ENCODE peak calls at places on chromosomes 6 and 20, in five cellular contexts. Q, S, J, K and E are unnamed samples.

GRCh38 chr6:123201869-123202372 is 205.9 kb downstream of the CLVS2 start:
- DNase-seq in Q (no peak), S (no peak), J (no peak), K (no peak), E (no peak)

GRCh38 chr6:14031516-14031915 is 86.1 kb upstream of the CD83 start:
- DNase-seq in Q (no peak), S (peak; percentile 10), J (no peak), K (no peak), E (no peak)

GRCh38 chr6:46128476-46128875 is 1.3 kb upstream of the ENPP4 start:
- DNase-seq in Q (no peak), S (no peak), J (no peak), K (no peak), E (no peak)

GRCh38 chr6:98833101-98834059 is 994 bp upstream of the POU3F2 start:
- DNase-seq in Q (no peak), S (no peak), J (no peak), K (peak; percentile 21), E (no peak)

GRCh38 chr20:37757550-37757949 is 63.7 kb downstream of the CTNNBL1 start:
- DNase-seq in Q (no peak), S (no peak), J (no peak), K (no peak), E (no peak)

GRCh38 chr6:131807644-131808459 is at the start of gene ENPP1:
- DNase-seq in Q (peak; percentile 52), S (peak; percentile 77), J (peak; percentile 53), K (peak; percentile 71), E (peak; percentile 78)

GRCh38 chr6:56849876-56850275 is 105.0 kb upstream of the BEND6 start:
- DNase-seq in Q (no peak), S (no peak), J (no peak), K (peak; percentile 62), E (no peak)

GRCh38 chr6:89375427-89375868 is 22.9 kb upstream of the UBE2J1 start:
- DNase-seq in Q (peak; percentile 86), S (peak; percentile 35), J (no peak), K (no peak), E (no peak)

GRCh38 chr20:48682529-48683385 is 145.0 kb downstream of the PREX1 start:
- DNase-seq in Q (no peak), S (peak; percentile 90), J (peak; percentile 57), K (peak; percentile 24), E (peak; percentile 79)

GRCh38 chr20:4152696-4153235 is 137.4 kb upstream of the RNF24 start:
- DNase-seq in Q (no peak), S (no peak), J (no peak), K (no peak), E (no peak)

DNA sequence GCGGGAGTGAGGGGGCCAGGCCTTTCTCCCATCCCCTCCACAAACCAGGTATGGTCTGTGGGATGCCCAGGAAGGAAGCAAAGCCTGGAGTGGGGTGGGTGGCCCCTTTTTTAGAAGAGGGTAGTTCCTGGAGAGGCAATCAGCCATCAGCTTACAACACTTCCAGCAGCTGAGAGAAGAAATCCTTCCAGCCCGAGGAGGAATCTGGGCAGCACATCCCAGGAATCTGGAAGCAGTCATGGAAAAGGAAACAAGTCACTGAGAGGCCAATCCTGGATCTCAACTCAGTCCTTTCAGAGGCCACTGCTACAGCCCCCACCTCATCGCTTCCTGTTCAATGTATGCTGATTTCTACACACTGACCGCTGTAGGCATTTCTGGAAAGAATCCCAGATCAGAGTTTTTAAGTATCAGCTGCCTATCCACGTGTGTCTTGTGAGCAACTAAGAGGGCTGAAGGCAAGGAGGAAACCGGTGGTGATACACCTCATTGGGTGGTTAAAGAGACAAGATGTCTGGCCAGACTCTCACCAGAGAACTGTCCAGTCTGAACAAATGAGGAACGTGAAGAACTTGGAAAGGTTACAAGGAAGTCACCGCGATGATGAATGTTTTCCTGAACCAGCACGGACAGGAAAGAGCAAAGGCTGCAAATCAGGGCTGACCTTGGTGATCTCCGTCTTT is 92.9 kb upstream of the SHLD1 start:
- DNase-seq in Q (no peak), S (peak; percentile 49), J (peak; percentile 54), K (no peak), E (peak; percentile 79)
- H3K4me1 ChIP-seq in Q (peaks cover 13% of the 10 kb centered on the region), S (peaks cover 32% of the 10 kb centered on the region), J (peaks cover 28% of the 10 kb centered on the region), K (peaks cover 22% of the 10 kb centered on the region), E (peaks cover 35% of the 10 kb centered on the region)

DNA sequence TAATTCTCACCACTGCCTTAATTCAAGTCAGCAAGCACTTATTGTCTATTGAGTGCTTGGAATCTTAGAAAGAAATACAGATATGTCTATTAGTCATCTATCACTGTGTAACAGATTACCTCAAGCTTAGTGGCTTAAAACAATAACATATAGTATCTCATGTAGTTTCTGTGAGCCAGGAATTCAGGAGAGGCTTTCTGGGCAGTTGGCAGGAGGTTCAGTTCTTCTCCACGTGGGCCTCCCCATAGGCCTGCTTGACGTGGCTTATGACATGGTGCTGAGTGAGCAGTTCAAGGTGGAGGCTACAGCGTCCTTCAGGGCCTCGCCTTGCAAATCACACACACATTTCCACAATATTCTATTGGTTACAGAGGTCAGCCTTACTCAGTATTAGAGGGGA is 69.7 kb downstream of the DTD1 start:
- DNase-seq in Q (no peak), S (no peak), J (no peak), K (no peak), E (no peak)
- H3K27ac ChIP-seq in Q (no peak overlapping the region), S (no peak overlapping the region), J (no peak overlapping the region), K (no peak overlapping the region), E (no peak overlapping the region)

GRCh38 chr6:25025919-25026301 is 90.2 kb upstream of the RIPOR2 start:
- DNase-seq in Q (no peak), S (no peak), J (no peak), K (no peak), E (no peak)
- H3K4me1 ChIP-seq in Q (peaks cover 35% of the 10 kb centered on the region), S (no peaks in the 10 kb centered on the region), J (no peaks in the 10 kb centered on the region), K (no peaks in the 10 kb centered on the region), E (no peaks in the 10 kb centered on the region)

GRCh38 chr6:44462335-44462734 is 74.8 kb downstream of the CDC5L start:
- DNase-seq in Q (no peak), S (no peak), J (no peak), K (no peak), E (no peak)

GRCh38 chr6:44462797-44463770 is 75.6 kb downstream of the CDC5L start:
- DNase-seq in Q (no peak), S (no peak), J (no peak), K (no peak), E (no peak)

GRCh38 chr6:44466955-44467354 is 79.4 kb downstream of the CDC5L start:
- DNase-seq in Q (no peak), S (no peak), J (no peak), K (no peak), E (no peak)

GRCh38 chr6:44464051-44464450 is 76.5 kb downstream of the CDC5L start:
- DNase-seq in Q (no peak), S (no peak), J (no peak), K (no peak), E (no peak)

GRCh38 chr6:44464527-44465310 is 77.2 kb downstream of the CDC5L start:
- DNase-seq in Q (no peak), S (no peak), J (peak; percentile 67), K (peak; percentile 46), E (no peak)
- H3K27ac ChIP-seq in Q (no peak overlapping the region), S (no peak overlapping the region), J (no peak overlapping the region), K (no peak overlapping the region), E (no peak overlapping the region)

DNA sequence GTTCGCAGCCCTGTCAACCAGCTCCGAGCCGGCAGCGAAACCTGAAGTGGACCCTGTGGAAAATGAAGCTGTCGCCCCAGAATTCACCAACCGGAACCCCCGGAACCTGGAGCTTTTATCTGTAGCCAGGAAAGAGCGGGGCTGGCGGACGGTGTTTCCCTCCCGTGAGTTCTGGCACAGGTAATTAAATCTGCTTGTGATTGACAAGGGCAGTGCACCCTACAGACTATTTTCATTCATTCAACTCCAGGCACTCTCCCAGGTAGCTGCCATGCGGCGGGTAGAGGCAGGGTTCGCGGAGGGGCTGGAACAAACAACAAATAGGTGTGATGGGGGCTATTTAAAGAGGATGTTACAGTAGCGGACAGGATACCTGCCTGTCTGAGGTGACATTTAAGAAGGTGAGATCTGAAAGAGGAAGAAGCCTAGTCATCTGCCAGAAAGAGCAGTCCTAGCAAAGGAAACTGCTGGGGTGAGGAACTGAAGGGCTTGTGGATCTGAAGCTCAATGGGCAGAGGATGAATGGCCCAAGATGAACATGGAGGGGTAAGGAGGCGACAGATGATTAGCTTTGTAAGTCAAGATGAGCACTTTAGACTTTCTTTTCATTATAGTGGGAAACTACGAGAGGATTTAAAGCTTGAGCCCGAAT is 806 bp downstream of the MRPL18 start:
- DNase-seq in Q (peak; percentile 11), S (no peak), J (no peak), K (peak; percentile 7), E (no peak)
- H3K4me1 ChIP-seq in Q (peaks cover 50% of the 10 kb centered on the region), S (peaks cover 47% of the 10 kb centered on the region), J (peaks cover 44% of the 10 kb centered on the region), K (peaks cover 27% of the 10 kb centered on the region), E (no peaks in the 10 kb centered on the region)

DNA sequence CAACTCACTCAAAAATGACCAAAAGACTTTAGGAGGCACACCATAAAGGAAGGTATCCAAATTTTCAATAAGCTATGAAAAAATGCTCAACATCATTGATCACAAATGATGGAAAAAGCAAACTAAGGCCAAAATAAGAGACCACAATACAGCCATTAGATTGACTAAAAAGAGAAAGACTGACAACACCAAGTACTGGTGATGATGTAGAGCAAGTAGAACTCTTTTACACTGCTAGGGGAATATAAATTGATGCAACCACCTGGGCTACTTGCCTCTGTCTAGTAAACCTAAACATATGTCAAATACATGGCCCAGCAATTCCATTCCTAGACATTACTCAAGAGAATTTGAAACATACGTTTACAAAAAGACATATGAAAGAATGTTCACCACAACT is 148.6 kb downstream of the GRM4 start:
- DNase-seq in Q (no peak), S (no peak), J (no peak), K (no peak), E (no peak)
- H3K27ac ChIP-seq in Q (no peak overlapping the region), S (no peak overlapping the region), J (no peak overlapping the region), K (no peak overlapping the region), E (no peak overlapping the region)

GRCh38 chr6:167719920-167720319 is 106.8 kb upstream of the AFDN start:
- DNase-seq in Q (no peak), S (no peak), J (no peak), K (no peak), E (peak; percentile 32)
- H3K4me1 ChIP-seq in Q (no peaks in the 10 kb centered on the region), S (no peaks in the 10 kb centered on the region), J (no peaks in the 10 kb centered on the region), K (no peaks in the 10 kb centered on the region), E (no peaks in the 10 kb centered on the region)